ENCODE peak calls at places on chromosome 4, in nine cellular contexts. X is colonic mucosa, N is esophagus squamous epithelium, S is mucosa of descending colon, I is pancreas, F is neural progenitor cell, V is GM23338, Q is cardiac muscle cell, E is thyroid gland. U is an unnamed sample. For H3K4me1, the result is how much of the 10 kb centered on the place peaks cover.

GRCh38 chr4:81590596-81590995 is 118.9 kb upstream of the RASGEF1B start:
- DNase-seq in F (no peak), V (no peak), Q (no peak), X (no peak), E (no peak), N (no peak), S (no peak), I (no peak), U (no peak)

GRCh38 chr4:101018836-101019235 is 328.5 kb downstream of the PPP3CA start:
- DNase-seq in S (no peak), V (no peak), N (no peak), I (no peak), F (no peak), X (no peak), E (no peak), Q (no peak), U (no peak)

GRCh38 chr4:128427832-128428366 is 140.3 kb upstream of the PGRMC2 start:
- DNase-seq in I (peak), X (peak), V (peak), Q (no peak), F (no peak), S (peak), N (no peak), E (peak), U (no peak)

GRCh38 chr4:38785041-38785790 is 2.4 kb upstream of the TLR10 start:
- DNase-seq in S (no peak), I (no peak), V (no peak), X (no peak), Q (no peak), F (no peak), E (no peak), N (no peak), U (no peak)

GRCh38 chr4:84792366-84793301 is 173.9 kb downstream of the WDFY3 start:
- DNase-seq in F (no peak), S (no peak), Q (no peak), E (no peak), X (no peak), N (no peak), I (no peak), V (no peak), U (no peak)

GRCh38 chr4:24209131-24209530 is 319.3 kb upstream of the PPARGC1A start:
- DNase-seq in V (no peak), X (no peak), I (no peak), N (no peak), E (peak), Q (no peak), S (no peak), F (no peak), U (no peak)

GRCh38 chr4:47383829-47384427 is 79.6 kb downstream of the COMMD8 start:
- DNase-seq in V (peak), I (no peak), X (no peak), F (peak), N (no peak), S (no peak), E (no peak), Q (peak), U (no peak)

GRCh38 chr4:74431113-74431826 is 13.7 kb upstream of the AREG start:
- DNase-seq in X (no peak), F (no peak), V (no peak), N (no peak), I (no peak), E (no peak), S (no peak), Q (peak), U (no peak)

GRCh38 chr4:17058506-17058905 is 160.1 kb upstream of the LDB2 start:
- DNase-seq in E (no peak), V (no peak), N (no peak), Q (no peak), S (no peak), F (no peak), I (no peak), X (no peak), U (no peak)

GRCh38 chr4:128232719-128233118 is 54.9 kb downstream of the PGRMC2 start:
- DNase-seq in X (no peak), E (no peak), V (no peak), Q (no peak), N (no peak), F (no peak), I (no peak), S (no peak), U (no peak)

GRCh38 chr4:163665521-163666334 is 171.2 kb downstream of the TMA16 start:
- DNase-seq in Q (no peak), X (no peak), N (no peak), E (no peak), V (no peak), S (no peak), F (no peak), I (no peak), U (no peak)

GRCh38 chr4:106002979-106003378 is 107.7 kb downstream of the NPNT start:
- DNase-seq in F (no peak), X (no peak), N (no peak), E (no peak), S (no peak), Q (no peak), V (no peak), I (no peak), U (no peak)

GRCh38 chr4:139797287-139797686 is 131.7 kb downstream of the MGST2 start:
- DNase-seq in I (no peak), E (no peak), X (no peak), S (no peak), F (no peak), V (no peak), Q (no peak), N (no peak), U (no peak)

GRCh38 chr4:16203083-16203482 is 23.2 kb downstream of the TAPT1 start:
- DNase-seq in F (no peak), V (no peak), X (no peak), E (no peak), I (no peak), Q (no peak), S (no peak), N (no peak), U (no peak)

GRCh38 chr4:150315691-150316090 is 237.4 kb downstream of the DCLK2 start:
- DNase-seq in I (no peak), X (no peak), F (no peak), Q (no peak), S (no peak), V (no peak), E (no peak), N (no peak), U (no peak)

GRCh38 chr4:122747883-122748282 is 15.4 kb downstream of the BBS12 start:
- DNase-seq in N (no peak), E (no peak), Q (no peak), F (no peak), I (no peak), V (no peak), S (no peak), X (no peak), U (no peak)

GRCh38 chr4:110609044-110609750 is 13.7 kb downstream of the PITX2 start:
- DNase-seq in Q (no peak), S (no peak), N (no peak), X (no peak), I (no peak), E (no peak), F (peak), V (no peak), U (no peak)

GRCh38 chr4:11514780-11515432 is 86.2 kb upstream of the HS3ST1 start:
- DNase-seq in Q (peak), I (no peak), S (no peak), X (no peak), F (no peak), N (no peak), V (no peak), E (no peak), U (no peak)

GRCh38 chr4:110046588-110047049 is 133.9 kb downstream of the EGF start:
- DNase-seq in N (no peak), F (no peak), E (no peak), V (no peak), X (no peak), I (no peak), S (no peak), Q (no peak), U (no peak)

GRCh38 chr4:25770844-25771243 is 91.9 kb downstream of the SEL1L3 start:
- DNase-seq in F (no peak), N (no peak), V (no peak), S (no peak), E (no peak), X (no peak), I (no peak), Q (peak), U (no peak)

GRCh38 chr4:105758958-105759357 is 50.4 kb downstream of the GSTCD start:
- DNase-seq in N (no peak), S (no peak), E (no peak), F (no peak), Q (no peak), V (no peak), I (no peak), X (no peak), U (no peak)

GRCh38 chr4:47664051-47664826 is 173.6 kb downstream of the CORIN start:
- DNase-seq in Q (no peak), E (no peak), N (no peak), X (no peak), V (no peak), F (no peak), S (no peak), I (no peak), U (no peak)

GRCh38 chr4:139890810-139891209 is 225.2 kb downstream of the MGST2 start:
- DNase-seq in S (no peak), V (no peak), F (no peak), E (no peak), X (no peak), Q (no peak), I (no peak), N (no peak), U (no peak)

GRCh38 chr4:1985780-1986577 is 22.8 kb downstream of the NELFA start:
- DNase-seq in I (no peak), V (no peak), N (no peak), F (no peak), S (no peak), E (no peak), X (no peak), Q (no peak), U (no peak)

GRCh38 chr4:10655968-10656367 is 28.6 kb downstream of the CLNK start:
- DNase-seq in V (no peak), S (no peak), N (no peak), I (no peak), Q (no peak), E (no peak), F (no peak), X (no peak), U (no peak)

GRCh38 chr4:102599455-102599854 is 98.3 kb downstream of the NFKB1 start:
- DNase-seq in Q (no peak), V (no peak), S (no peak), X (no peak), I (no peak), F (no peak), N (no peak), E (no peak), U (no peak)

GRCh38 chr4:15006416-15007024 is 4.2 kb downstream of the CPEB2 start:
- DNase-seq in X (no peak), V (no peak), S (no peak), F (no peak), E (no peak), N (no peak), Q (no peak), I (no peak), U (no peak)

GRCh38 chr4:132860976-132861375 is 288.1 kb upstream of the PCDH10 start:
- DNase-seq in F (no peak), X (no peak), S (no peak), N (no peak), Q (no peak), I (no peak), V (no peak), E (no peak), U (no peak)

GRCh38 chr4:56410247-56410646 is 23.0 kb upstream of the AASDH start:
- DNase-seq in I (peak), N (no peak), V (peak), S (no peak), E (peak), X (peak), F (peak), Q (peak), U (no peak)

GRCh38 chr4:155946486-155946885 is 7.2 kb downstream of the CTSO start:
- DNase-seq in N (no peak), X (no peak), I (no peak), S (no peak), F (no peak), Q (peak), V (no peak), E (no peak), U (no peak)

GRCh38 chr4:77002321-77002720 is 52.8 kb downstream of the SEPTIN11 start:
- DNase-seq in X (no peak), V (no peak), N (no peak), E (no peak), I (no peak), S (no peak), Q (peak), F (no peak), U (no peak)

GRCh38 chr4:39576268-39576667 is 49.0 kb upstream of the UGDH start:
- DNase-seq in F (no peak), E (no peak), Q (no peak), I (no peak), V (no peak), X (no peak), N (no peak), S (no peak), U (no peak)

GRCh38 chr4:156614536-156614935 is 357.1 kb downstream of the PDGFC start:
- DNase-seq in V (no peak), I (no peak), F (no peak), X (no peak), Q (no peak), S (no peak), N (no peak), E (no peak), U (no peak)

GRCh38 chr4:8221476-8221875 is 22.4 kb downstream of the SH3TC1 start:
- DNase-seq in Q (no peak), V (no peak), N (no peak), S (no peak), E (no peak), X (no peak), I (no peak), F (no peak), U (no peak)

GRCh38 chr4:26197018-26197779 is 123.6 kb upstream of the RBPJ start:
- DNase-seq in Q (no peak), S (peak), X (no peak), N (no peak), I (no peak), E (no peak), V (no peak), F (no peak), U (no peak)

GRCh38 chr4:65083076-65083475 is 587.2 kb downstream of the EPHA5 start:
- DNase-seq in N (no peak), E (peak), F (peak), X (no peak), I (no peak), S (no peak), V (no peak), Q (peak), U (no peak)

GRCh38 chr4:43089730-43090129 is 197.2 kb downstream of the GRXCR1 start:
- DNase-seq in F (no peak), I (no peak), N (no peak), Q (no peak), V (no peak), E (no peak), S (no peak), X (no peak), U (no peak)

GRCh38 chr4:75634951-75635350 is 4.6 kb upstream of the CDKL2 start:
- DNase-seq in F (no peak), E (no peak), V (no peak), I (no peak), X (no peak), S (no peak), N (no peak), Q (no peak), U (no peak)

GRCh38 chr4:113893546-113893945 is 85.9 kb downstream of the ARSJ start:
- DNase-seq in V (no peak), F (no peak), N (no peak), X (no peak), I (no peak), E (no peak), S (no peak), Q (no peak), U (no peak)
- TF ChIP-seq CTCF in V (peak), F (peak), N (peak), X (no peak), I (no peak), E (no peak), S (no peak), Q (peak), U (no peak)

GRCh38 chr4:117987464-117987863 is 46.8 kb upstream of the NDST3 start:
- DNase-seq in E (no peak), X (no peak), S (no peak), V (no peak), F (no peak), I (no peak), Q (no peak), N (no peak), U (no peak)
- H3K4me1 ChIP-seq in E (under half), X (under half), S (under half), V (under half), F (under half), I (under half), Q (under half), N (under half), U (under half)

GRCh38 chr4:6938758-6939201 is 29.2 kb downstream of the TBC1D14 start:
- DNase-seq in V (no peak), N (no peak), I (no peak), F (no peak), X (no peak), E (no peak), S (no peak), Q (no peak), U (no peak)
- H3K4me3 ChIP-seq in V (no peak), N (no peak), I (no peak), F (no peak), X (no peak), E (no peak), S (no peak), Q (no peak), U (no peak)

GRCh38 chr4:154616731-154617130 is 4.3 kb upstream of the FGG start:
- DNase-seq in N (no peak), X (no peak), Q (no peak), E (no peak), S (no peak), V (no peak), I (no peak), F (no peak), U (no peak)

GRCh38 chr4:154616287-154616686 is 3.8 kb upstream of the FGG start:
- DNase-seq in Q (no peak), I (no peak), X (no peak), E (no peak), S (no peak), F (no peak), N (no peak), V (no peak), U (no peak)

GRCh38 chr4:154620111-154620510 is 7.7 kb upstream of the FGG start:
- DNase-seq in N (no peak), X (no peak), S (no peak), V (no peak), Q (no peak), F (no peak), I (no peak), E (no peak), U (no peak)

GRCh38 chr4:154617820-154618317 is 5.4 kb upstream of the FGG start:
- DNase-seq in F (no peak), V (no peak), N (no peak), Q (no peak), X (no peak), E (no peak), S (no peak), I (no peak), U (no peak)

GRCh38 chr4:154618708-154619315 is 6.4 kb upstream of the FGG start:
- DNase-seq in S (peak), X (peak), Q (peak), N (no peak), I (peak), E (peak), V (peak), F (peak), U (no peak)
- TF ChIP-seq CTCF in S (peak), X (peak), Q (peak), N (peak), I (peak), E (peak), V (peak), F (peak), U (no peak)

GRCh38 chr4:146439999-146440398 is 81.7 kb downstream of the SLC10A7 start:
- DNase-seq in N (no peak), S (no peak), Q (no peak), V (peak), F (peak), E (no peak), X (no peak), I (no peak), U (no peak)
- H3K4me1 ChIP-seq in N (under half), S (under half), Q (under half), V (under half), F (under half), E (under half), X (under half), I (under half), U (under half)

DNA sequence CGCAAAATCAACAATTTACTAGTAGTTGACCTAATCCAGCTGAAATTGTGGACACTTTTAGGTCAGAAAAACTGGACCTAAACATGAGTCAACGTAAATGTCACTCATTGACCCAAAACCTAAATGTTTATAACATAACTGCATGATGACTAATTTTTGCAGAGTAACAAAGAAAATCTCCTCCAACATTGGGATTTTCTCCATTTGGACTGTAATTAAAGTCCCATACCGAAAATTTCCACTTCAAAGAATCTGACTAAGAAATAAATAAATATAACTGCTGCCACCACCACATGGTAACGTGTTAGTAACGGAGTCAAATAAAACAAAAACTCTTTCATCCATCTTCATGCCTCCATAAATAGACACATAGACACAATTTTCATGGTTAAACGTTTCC is 1.9 kb downstream of the ADGRA3 start:
- DNase-seq in I (no peak), V (no peak), E (no peak), Q (no peak), S (no peak), N (no peak), X (no peak), F (no peak), U (no peak)
- H3K4me3 ChIP-seq in I (peak), V (peak), E (no peak), Q (peak), S (no peak), N (peak), X (peak), F (peak), U (peak)

GRCh38 chr4:4860803-4861591 is 1.5 kb downstream of the MSX1 start:
- DNase-seq in E (no peak), S (no peak), X (no peak), Q (no peak), I (peak), F (peak), V (peak), N (no peak), U (no peak)
- TF ChIP-seq CTCF in E (no peak), S (no peak), X (no peak), Q (no peak), I (no peak), F (no peak), V (no peak), N (no peak), U (no peak)

GRCh38 chr4:168483786-168484185 is 3.5 kb upstream of the DDX60L start:
- DNase-seq in E (no peak), V (no peak), Q (no peak), I (no peak), S (no peak), F (no peak), X (no peak), N (no peak), U (no peak)

GRCh38 chr4:168487821-168488162 is 7.5 kb upstream of the DDX60L start:
- DNase-seq in E (no peak), N (no peak), S (no peak), V (no peak), F (no peak), Q (no peak), X (no peak), I (no peak), U (no peak)

GRCh38 chr4:168486961-168487820 is 6.9 kb upstream of the DDX60L start:
- DNase-seq in V (no peak), F (no peak), S (no peak), I (no peak), N (no peak), E (no peak), X (no peak), Q (no peak), U (no peak)

GRCh38 chr4:168485511-168485910 is 5.2 kb upstream of the DDX60L start:
- DNase-seq in F (no peak), X (no peak), S (no peak), I (no peak), V (no peak), E (no peak), Q (no peak), N (no peak), U (no peak)

GRCh38 chr4:168484626-168485025 is 4.3 kb upstream of the DDX60L start:
- DNase-seq in Q (no peak), N (no peak), I (no peak), S (no peak), X (no peak), F (no peak), E (no peak), V (no peak), U (no peak)
- H3K4me1 ChIP-seq in Q (under half), N (under half), I (under half), S (under half), X (under half), F (under half), E (under half), V (under half), U (under half)

GRCh38 chr4:112861378-112862317 is 187.8 kb upstream of the ANK2 start:
- DNase-seq in S (no peak), E (no peak), F (peak), Q (no peak), V (no peak), N (no peak), X (no peak), I (no peak), U (no peak)
- H3K4me3 ChIP-seq in S (no peak), E (no peak), F (peak), Q (no peak), V (peak), N (no peak), X (no peak), I (no peak), U (no peak)

U was measured in suprapubic skin.